ENCODE peak calls at places on chromosomes 16 and 17, in six cellular contexts. K is NCI-H446 treated with DMSO at 0.1 percent for 48 hours; M is left cardiac atrium; W is LHCN-M2; V is left kidney; Y is CD4-positive, CD25-positive, alpha-beta regulatory T cell. X is an unnamed sample.

GRCh38 chr16:12391974-12392373 is 411.7 kb downstream of the CPPED1 start:
- DNase-seq in K (no peak), M (no peak), W (no peak), V (no peak), Y (no peak), X (no peak)

GRCh38 chr17:4511199-4511932 is 12.7 kb downstream of the SPNS2 start:
- DNase-seq in K (no peak), M (no peak), W (no peak), V (no peak), Y (no peak), X (peak)

GRCh38 chr17:38572665-38573365 is 32.9 kb downstream of the SRCIN1 start:
- DNase-seq in K (no peak), M (no peak), W (no peak), V (peak), Y (no peak), X (peak)

GRCh38 chr16:19618876-19619275 is 63.4 kb downstream of the VPS35L start:
- DNase-seq in K (no peak), M (no peak), W (no peak), V (no peak), Y (no peak), X (no peak)

GRCh38 chr17:29587591-29587990 is 1.9 kb downstream of the GIT1 start:
- DNase-seq in K (no peak), M (no peak), W (no peak), V (no peak), Y (no peak), X (no peak)

GRCh38 chr17:80780381-80781187 is 211.1 kb upstream of the CHMP6 start:
- DNase-seq in K (no peak), M (no peak), W (no peak), V (peak), Y (peak), X (no peak)

GRCh38 chr16:67537636-67538591 is 9.3 kb downstream of the RIPOR1 start:
- DNase-seq in K (no peak), M (peak), W (no peak), V (peak), Y (peak), X (peak)

GRCh38 chr17:38693700-38694329 is 11.3 kb upstream of the MLLT6 start:
- DNase-seq in K (peak), M (peak), W (no peak), V (peak), Y (no peak), X (no peak)

GRCh38 chr16:10579965-10580918 is at the start of gene EMP2:
- DNase-seq in K (no peak), M (peak), W (peak), V (peak), Y (no peak), X (peak)

GRCh38 chr17:2053380-2054261 is 1.3 kb upstream of the HIC1 start:
- DNase-seq in K (no peak), M (peak), W (no peak), V (peak), Y (peak), X (peak)

GRCh38 chr17:1683489-1683888 is 1.2 kb downstream of the PRPF8 start:
- DNase-seq in K (no peak), M (no peak), W (no peak), V (no peak), Y (no peak), X (no peak)

GRCh38 chr17:42969006-42969581 is 4.8 kb upstream of the AARSD1 start:
- DNase-seq in K (no peak), M (no peak), W (peak), V (peak), Y (no peak), X (no peak)

GRCh38 chr17:18179804-18180203 is 3.8 kb upstream of the ALKBH5 start:
- DNase-seq in K (no peak), M (no peak), W (no peak), V (peak), Y (no peak), X (no peak)

GRCh38 chr17:17398928-17399926 is 77.6 kb upstream of the MED9 start:
- DNase-seq in K (no peak), M (no peak), W (no peak), V (no peak), Y (no peak), X (no peak)

GRCh38 chr17:4788807-4789700 is at the start of gene GLTPD2:
- DNase-seq in K (no peak), M (no peak), W (no peak), V (peak), Y (no peak), X (peak)

GRCh38 chr17:55117063-55117611 is 147.6 kb upstream of the HLF start:
- DNase-seq in K (no peak), M (no peak), W (peak), V (no peak), Y (peak), X (no peak)

GRCh38 chr17:37818689-37819088 is 73.8 kb upstream of the HNF1B start:
- DNase-seq in K (no peak), M (no peak), W (peak), V (no peak), Y (no peak), X (no peak)

GRCh38 chr16:19859603-19860002 is 25.0 kb downstream of the GPRC5B start:
- DNase-seq in K (no peak), M (no peak), W (no peak), V (no peak), Y (no peak), X (no peak)

GRCh38 chr17:73767696-73768095 is 123.5 kb upstream of the SDK2 start:
- DNase-seq in K (no peak), M (no peak), W (no peak), V (no peak), Y (no peak), X (no peak)

GRCh38 chr16:89094252-89094901 is 725 bp downstream of the ACSF3 start:
- DNase-seq in K (no peak), M (no peak), W (peak), V (peak), Y (peak), X (peak)